ENCODE peak calls at places on chromosomes 11 and 22, in five cellular contexts. S is mesendoderm, Y is neural progenitor cell, Q is adrenal gland, D is GM23338. H is an unnamed sample.

GRCh38 chr11:83583953-83584352 is 297.8 kb upstream of the CCDC90B start:
- DNase-seq in S (no peak), D (no peak), Q (no peak), Y (no peak), H (no peak)

GRCh38 chr11:132610216-132610615 is 922.1 kb downstream of the OPCML start:
- DNase-seq in Q (no peak), S (no peak), D (no peak), Y (no peak), H (no peak)

GRCh38 chr11:40129276-40129675 is 1330.2 kb downstream of the LRRC4C start:
- DNase-seq in Q (no peak), S (peak; percentile 46), Y (peak; percentile 40), D (peak; percentile 58), H (peak; percentile 18)

GRCh38 chr11:18203723-18204122 is 31.1 kb downstream of the MRGPRX4 start:
- DNase-seq in S (peak; percentile 78), Y (peak; percentile 80), D (peak; percentile 89), Q (no peak), H (no peak)

GRCh38 chr11:134372961-134373360 is 39.1 kb downstream of the B3GAT1 start:
- DNase-seq in Q (no peak), S (no peak), D (no peak), Y (peak; percentile 18), H (no peak)

GRCh38 chr11:27703453-27703852 is 3.2 kb upstream of the BDNF start:
- DNase-seq in Y (no peak), D (no peak), S (no peak), Q (no peak), H (no peak)

GRCh38 chr11:6657346-6657745 is 1.7 kb upstream of the DCHS1 start:
- DNase-seq in D (no peak), S (no peak), Y (no peak), Q (no peak), H (no peak)

GRCh38 chr22:33844273-33844672 is 76.0 kb downstream of the LARGE1 start:
- DNase-seq in S (peak; percentile 74), D (peak; percentile 66), Y (no peak), Q (no peak), H (no peak)

GRCh38 chr22:47446331-47446730 is 683.9 kb downstream of the TBC1D22A start:
- DNase-seq in Y (no peak), D (no peak), Q (no peak), S (no peak), H (no peak)

GRCh38 chr11:74778581-74778980 is 29.9 kb downstream of the RNF169 start:
- DNase-seq in S (no peak), Q (no peak), D (no peak), Y (no peak), H (no peak)

GRCh38 chr22:50306753-50307749 is at the start of gene PLXNB2:
- DNase-seq in D (peak; percentile 83), Q (peak; percentile 85), Y (peak; percentile 93), S (peak; percentile 88), H (peak; percentile 73)

GRCh38 chr22:17734197-17734596 is 40.1 kb downstream of the BID start:
- DNase-seq in S (no peak), D (no peak), Y (no peak), Q (no peak), H (no peak)

GRCh38 chr11:99952816-99953215 is 734.3 kb upstream of the ARHGAP42 start:
- DNase-seq in S (no peak), Y (no peak), Q (no peak), D (no peak), H (no peak)

GRCh38 chr22:49586244-49586748 is 241.4 kb downstream of the BRD1 start:
- DNase-seq in Q (no peak), D (no peak), S (peak; percentile 17), Y (no peak), H (no peak)

GRCh38 chr22:20552450-20552894 is 45.1 kb downstream of the MED15 start:
- DNase-seq in Q (peak; percentile 95), S (no peak), Y (no peak), D (no peak), H (no peak)

GRCh38 chr11:68383976-68384501 is 71.6 kb downstream of the LRP5 start:
- DNase-seq in S (peak; percentile 73), D (peak; percentile 86), Y (peak; percentile 72), Q (peak; percentile 68), H (peak; percentile 80)

GRCh38 chr11:12126352-12127019 is 16.1 kb downstream of the MICAL2 start:
- DNase-seq in Y (no peak), Q (no peak), D (no peak), S (no peak), H (no peak)

GRCh38 chr22:46726066-46726985 is 11.7 kb downstream of the CERK start:
- DNase-seq in D (no peak), Y (no peak), Q (no peak), S (no peak), H (no peak)

GRCh38 chr11:92154611-92155010 is 70.0 kb upstream of the FAT3 start:
- DNase-seq in D (no peak), Y (no peak), Q (no peak), S (peak; percentile 16), H (no peak)

GRCh38 chr11:112511906-112512305 is 251.2 kb upstream of the PLET1 start:
- DNase-seq in Y (no peak), S (no peak), D (no peak), Q (no peak), H (no peak)

GRCh38 chr22:36027960-36028645 is 521 bp downstream of the RBFOX2 start:
- DNase-seq in D (peak; percentile 74), Y (peak; percentile 94), Q (peak; percentile 42), S (peak; percentile 77), H (no peak)

GRCh38 chr22:49964493-49965290 is 4.1 kb downstream of the PIM3 start:
- DNase-seq in Y (peak; percentile 1), Q (peak; percentile 35), D (no peak), S (no peak), H (no peak)

GRCh38 chr11:115672412-115672811 is 168.2 kb upstream of the CADM1 start:
- DNase-seq in Y (no peak), D (no peak), S (no peak), Q (no peak), H (no peak)

GRCh38 chr22:39501644-39502108 is 414 bp upstream of the MIEF1 start:
- DNase-seq in D (no peak), Q (no peak), S (no peak), Y (no peak), H (no peak)

GRCh38 chr22:20392983-20393704 is 807 bp upstream of the ZNF74 start:
- DNase-seq in D (no peak), Y (no peak), Q (no peak), S (no peak), H (no peak)

GRCh38 chr11:108697872-108698473 is 33.1 kb downstream of the DDX10 start:
- DNase-seq in Y (peak; percentile 68), S (peak; percentile 73), Q (peak; percentile 61), D (peak; percentile 77), H (peak; percentile 73)

GRCh38 chr11:117045196-117045595 is 53.0 kb downstream of the SIK3 start:
- DNase-seq in Y (peak; percentile 23), D (peak; percentile 34), S (no peak), Q (no peak), H (no peak)

GRCh38 chr11:5368502-5369043 is 15.0 kb upstream of the OR51M1 start:
- DNase-seq in Q (no peak), Y (no peak), S (peak; percentile 75), D (peak; percentile 68), H (no peak)

GRCh38 chr11:63554901-63555218 is 8.3 kb downstream of the PLAAT2 start:
- DNase-seq in D (no peak), S (no peak), Q (no peak), Y (no peak), H (no peak)

GRCh38 chr11:63557548-63557947 is 5.6 kb downstream of the PLAAT2 start:
- DNase-seq in D (no peak), Q (no peak), S (no peak), Y (no peak), H (no peak)

GRCh38 chr11:63553759-63554158 is 9.4 kb downstream of the PLAAT2 start:
- DNase-seq in Q (no peak), S (no peak), D (no peak), Y (no peak), H (no peak)

GRCh38 chr11:63558459-63559157 is 4.6 kb downstream of the PLAAT2 start:
- DNase-seq in Q (no peak), S (no peak), Y (no peak), D (no peak), H (peak; percentile 20)

GRCh38 chr11:63556404-63556803 is 6.8 kb downstream of the PLAAT2 start:
- DNase-seq in Y (no peak), D (no peak), Q (no peak), S (no peak), H (no peak)
- H3K4me1 ChIP-seq in Y (peaks cover 4% of the 10 kb centered on the region), D (peaks cover 30% of the 10 kb centered on the region), Q (no peaks in the 10 kb centered on the region), S (no peaks in the 10 kb centered on the region), H (peaks cover 7% of the 10 kb centered on the region)

DNA sequence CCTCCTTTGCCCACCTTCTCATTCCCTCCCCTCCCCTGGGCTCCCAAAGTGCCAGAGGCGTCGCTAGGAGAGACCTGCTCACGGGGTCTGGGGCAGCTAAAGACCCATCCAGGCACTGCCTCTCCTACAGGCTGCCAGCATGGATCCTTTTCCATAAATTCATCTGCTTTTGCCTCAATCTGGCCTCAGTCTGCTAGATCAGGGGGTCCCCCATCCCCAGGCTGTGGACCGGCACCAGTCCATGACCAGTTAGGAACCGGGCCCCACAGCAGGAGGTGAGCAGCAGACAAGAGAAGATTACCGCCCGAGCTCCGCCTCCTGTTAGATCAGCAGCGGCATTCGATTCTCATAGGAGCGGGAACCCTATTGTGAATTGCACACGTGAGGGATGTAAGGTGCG is 12.3 kb downstream of the LTO1 start:
- DNase-seq in Y (no peak), D (no peak), S (no peak), Q (no peak), H (no peak)
- H3K4me1 ChIP-seq in Y (peaks cover 13% of the 10 kb centered on the region), D (peaks cover 12% of the 10 kb centered on the region), S (peaks cover 1% of the 10 kb centered on the region), Q (no peaks in the 10 kb centered on the region), H (peaks cover 17% of the 10 kb centered on the region)

GRCh38 chr11:44866301-44866700 is 84.4 kb downstream of the TP53I11 start:
- DNase-seq in Y (no peak), D (no peak), S (no peak), Q (no peak), H (no peak)

GRCh38 chr11:44868021-44868420 is 82.7 kb downstream of the TP53I11 start:
- DNase-seq in Y (no peak), Q (no peak), D (no peak), S (no peak), H (no peak)

GRCh38 chr11:44868455-44869421 is 81.9 kb downstream of the TP53I11 start:
- DNase-seq in Y (no peak), D (no peak), S (no peak), Q (no peak), H (no peak)

GRCh38 chr11:44863231-44863630 is 87.5 kb downstream of the TP53I11 start:
- DNase-seq in Y (peak; percentile 94), S (no peak), D (peak; percentile 34), Q (no peak), H (no peak)

GRCh38 chr11:44865866-44866272 is 84.8 kb downstream of the TP53I11 start:
- DNase-seq in D (no peak), Q (peak; percentile 53), S (no peak), Y (peak; percentile 59), H (no peak)
- H3K4me1 ChIP-seq in D (peaks cover 17% of the 10 kb centered on the region), Q (peaks cover 4% of the 10 kb centered on the region), S (peaks cover 18% of the 10 kb centered on the region), Y (peaks cover 72% of the 10 kb centered on the region), H (peaks cover 16% of the 10 kb centered on the region)

GRCh38 chr11:1827931-1828330 is 6.9 kb upstream of the SYT8 start:
- DNase-seq in Y (no peak), Q (no peak), D (no peak), S (no peak), H (no peak)
- H3K4me1 ChIP-seq in Y (peaks cover 11% of the 10 kb centered on the region), Q (peaks cover 6% of the 10 kb centered on the region), D (no peaks in the 10 kb centered on the region), S (no peaks in the 10 kb centered on the region), H (peaks cover 73% of the 10 kb centered on the region)

GRCh38 chr11:61635304-61635703 is 44.9 kb upstream of the DAGLA start:
- DNase-seq in D (no peak), Y (no peak), Q (no peak), S (no peak), H (no peak)
- H3K4me1 ChIP-seq in D (no peaks in the 10 kb centered on the region), Y (peaks cover 11% of the 10 kb centered on the region), Q (no peaks in the 10 kb centered on the region), S (no peaks in the 10 kb centered on the region), H (no peaks in the 10 kb centered on the region)

GRCh38 chr11:102143867-102144266 is 33.6 kb downstream of the YAP1 start:
- DNase-seq in D (no peak), Q (no peak), S (no peak), Y (no peak), H (no peak)
- H3K4me1 ChIP-seq in D (peaks cover 14% of the 10 kb centered on the region), Q (peaks cover 30% of the 10 kb centered on the region), S (peaks cover 4% of the 10 kb centered on the region), Y (peaks cover 15% of the 10 kb centered on the region), H (peaks cover 30% of the 10 kb centered on the region)